ENCODE peak calls at places on chromosomes 5 and 9, in four cellular contexts. G is K562, A is HepG2, W is GM12878. N is an unnamed sample.

GRCh38 chr5:155264809-155265208 is 251.3 kb downstream of the KIF4B start:
- DNase-seq in G (no peak), A (no peak), W (no peak), N (no peak)

GRCh38 chr5:17069995-17070405 is 133.9 kb upstream of the MYO10 start:
- DNase-seq in G (no peak), A (no peak), W (no peak), N (no peak)

GRCh38 chr5:171300358-171300757 is 8.7 kb upstream of the TLX3 start:
- DNase-seq in G (no peak), A (no peak), W (no peak), N (no peak)

GRCh38 chr5:72338810-72339209 is 18.6 kb downstream of the PTCD2 start:
- DNase-seq in G (no peak), A (no peak), W (no peak), N (no peak)

GRCh38 chr5:80516826-80517225 is 28.9 kb downstream of the FAM151B start:
- DNase-seq in G (peak), A (no peak), W (peak), N (peak)

GRCh38 chr9:97928968-97929604 is 6.8 kb upstream of the TRMO start:
- DNase-seq in G (no peak), A (no peak), W (no peak), N (no peak)

GRCh38 chr5:57698785-57699184 is 216.2 kb upstream of the ACTBL2 start:
- DNase-seq in G (no peak), A (peak), W (no peak), N (no peak)

GRCh38 chr5:137921931-137922330 is 32.7 kb downstream of the PKD2L2 start:
- DNase-seq in G (no peak), A (no peak), W (no peak), N (no peak)

GRCh38 chr9:133323991-133324703 is 11.8 kb downstream of the SURF6 start:
- DNase-seq in G (no peak), A (no peak), W (no peak), N (no peak)

GRCh38 chr5:54317511-54318260 is 7.3 kb upstream of the ARL15 start:
- DNase-seq in G (no peak), A (no peak), W (no peak), N (no peak)

GRCh38 chr5:127012933-127013332 is 17.4 kb downstream of the MARCHF3 start:
- DNase-seq in G (no peak), A (no peak), W (no peak), N (no peak)

GRCh38 chr9:109192732-109193361 is 25.8 kb upstream of the FRRS1L start:
- DNase-seq in G (no peak), A (peak), W (no peak), N (peak)

GRCh38 chr9:79220246-79220645 is 351.5 kb upstream of the TLE4 start:
- DNase-seq in G (no peak), A (no peak), W (no peak), N (no peak)

GRCh38 chr5:172144931-172145869 is 42.8 kb downstream of the STK10 start:
- DNase-seq in G (no peak), A (no peak), W (no peak), N (no peak)

DNA sequence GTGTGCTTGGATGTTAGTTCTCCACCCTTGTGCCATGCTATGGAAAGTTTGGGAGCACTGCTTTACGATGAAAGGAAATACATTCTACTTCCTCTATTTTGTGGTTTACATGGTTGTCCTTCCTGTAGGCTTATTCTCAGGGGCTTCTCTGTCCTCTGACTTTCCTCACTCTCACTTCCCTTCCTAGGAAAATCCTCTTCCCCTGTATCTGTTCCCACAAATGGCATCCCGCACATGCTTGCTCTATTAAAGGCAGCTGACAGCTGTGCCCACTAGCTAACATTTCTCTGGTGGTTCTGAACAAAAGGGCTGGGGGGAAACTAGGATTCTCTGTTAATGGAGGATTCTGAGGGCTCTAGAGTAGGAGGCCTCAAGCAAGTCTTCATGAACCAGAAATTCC is 52.4 kb downstream of the FAM170A start:
- DNase-seq in G (no peak), A (no peak), W (no peak), N (no peak)
- TF ChIP-seq FOXM1 in G (no peak), A (no peak), W (no peak), N (no peak)

GRCh38 chr5:128380324-128380723 is 157.7 kb downstream of the FBN2 start:
- DNase-seq in G (no peak), A (no peak), W (no peak), N (peak)
- TF ChIP-seq FOXK2 in G (no peak), A (no peak), W (no peak), N (no peak)

GRCh38 chr9:130707225-130707976 is 13.8 kb downstream of the EXOSC2 start:
- DNase-seq in G (no peak), A (peak), W (no peak), N (no peak)
- TF ChIP-seq FOXM1 in G (no peak), A (no peak), W (no peak), N (no peak)

GRCh38 chr9:2337602-2338001 is 284.0 kb upstream of the VLDLR start:
- DNase-seq in G (no peak), A (no peak), W (no peak), N (no peak)

GRCh38 chr9:2338770-2339169 is 282.8 kb upstream of the VLDLR start:
- DNase-seq in G (no peak), A (no peak), W (no peak), N (no peak)

GRCh38 chr9:2335260-2335659 is 286.3 kb upstream of the VLDLR start:
- DNase-seq in G (no peak), A (no peak), W (no peak), N (no peak)

GRCh38 chr9:2337131-2337530 is 284.5 kb upstream of the VLDLR start:
- DNase-seq in G (no peak), A (no peak), W (no peak), N (no peak)

DNA sequence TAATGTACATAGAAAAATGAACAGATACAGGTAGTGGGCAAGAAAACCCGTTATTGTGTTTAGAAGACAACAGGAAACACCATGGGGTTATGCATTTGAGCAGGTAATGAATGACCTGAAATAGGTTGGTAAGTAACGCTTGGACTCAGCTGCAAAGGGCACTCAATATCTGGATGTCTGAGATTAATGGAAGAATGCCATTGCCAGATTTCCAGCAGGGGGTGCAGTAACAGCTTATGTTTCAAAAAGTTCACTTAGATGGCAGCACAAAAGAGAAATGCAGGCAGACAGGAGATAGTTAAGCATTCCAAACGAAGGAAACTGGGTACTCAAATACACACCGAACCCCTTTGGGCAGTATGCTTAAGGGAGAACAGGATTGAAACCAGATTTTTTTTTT is 285.5 kb upstream of the VLDLR start:
- DNase-seq in G (no peak), A (no peak), W (no peak), N (no peak)
- TF ChIP-seq FOXK2 in G (no peak), A (no peak), W (no peak), N (no peak)

DNA sequence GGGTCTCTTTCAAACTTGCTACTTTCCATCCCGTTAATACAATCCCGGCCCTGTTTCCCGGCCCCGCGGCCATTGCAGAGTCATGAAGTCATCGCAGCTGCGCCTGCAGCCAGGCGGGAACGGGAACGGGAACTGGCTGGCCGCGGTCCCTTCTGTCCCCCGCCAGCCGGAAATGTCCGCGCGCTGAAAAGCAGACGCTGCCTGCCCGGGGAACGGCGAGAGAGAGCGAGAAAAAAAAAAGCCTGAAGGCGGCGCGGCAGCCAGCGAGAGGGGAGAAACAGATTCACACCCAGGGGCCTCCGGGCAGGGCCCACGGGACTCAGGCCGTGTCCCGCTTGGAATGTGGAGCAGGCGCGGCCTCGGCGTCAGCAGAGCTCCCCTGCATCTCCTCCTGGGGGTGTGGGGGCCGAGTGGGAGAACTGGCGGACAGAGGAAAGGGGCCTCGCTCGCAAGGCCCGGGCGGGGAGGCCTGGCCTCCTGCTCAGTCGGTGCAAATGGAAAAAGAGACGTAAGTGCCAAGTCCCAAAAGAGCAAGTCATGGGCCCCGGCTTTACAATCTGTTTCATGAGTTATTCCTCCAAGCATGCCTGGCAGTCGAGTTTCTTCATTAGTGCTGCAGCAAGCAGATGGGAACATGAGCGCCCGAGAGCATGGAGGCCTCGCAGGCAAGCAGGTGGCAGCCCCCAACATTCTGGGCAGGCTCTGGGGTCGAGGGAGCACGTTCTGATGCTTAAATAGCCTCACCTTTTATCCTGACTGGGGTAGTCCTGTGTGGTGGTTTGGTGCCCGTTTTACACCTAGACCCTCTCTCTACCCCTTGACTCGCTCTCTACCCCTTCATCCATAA is 201.3 kb upstream of the GAS1 start:
- DNase-seq in G (peak), A (no peak), W (no peak), N (no peak)
- TF ChIP-seq FOXM1 in G (no peak), A (no peak), W (no peak), N (no peak)

N was measured in HEK293T.